ENCODE peak calls at places on chromosomes 13 and 19, in ten cellular contexts. One of them, this sample, is unnamed.

GRCh38 chr13:86831084-86831483 is 840.1 kb upstream of the SLITRK5 start:
- DNase-seq in pancreas: no peak
- DNase-seq in coronary artery: no peak
- DNase-seq in HCT116: no peak
- DNase-seq in cardiac fibroblast: no peak
- DNase-seq in choroid plexus epithelial cell: no peak
- DNase-seq in cardiac muscle cell: no peak
- DNase-seq in foreskin fibroblast: no peak
- DNase-seq in fibroblast of lung: no peak
- DNase-seq in CD8-positive, alpha-beta T cell: no peak
- DNase-seq in this sample: no peak

GRCh38 chr19:45805719-45806118 is 9.4 kb downstream of the RSPH6A start:
- DNase-seq in pancreas: no peak
- DNase-seq in coronary artery: no peak
- DNase-seq in HCT116: no peak
- DNase-seq in cardiac fibroblast: no peak
- DNase-seq in choroid plexus epithelial cell: no peak
- DNase-seq in cardiac muscle cell: no peak
- DNase-seq in foreskin fibroblast: no peak
- DNase-seq in fibroblast of lung: no peak
- DNase-seq in CD8-positive, alpha-beta T cell: no peak
- DNase-seq in this sample: no peak

GRCh38 chr19:49469828-49470614 is 4.0 kb upstream of the FLT3LG start:
- DNase-seq in pancreas: no peak
- DNase-seq in coronary artery: no peak
- DNase-seq in HCT116: no peak
- DNase-seq in cardiac fibroblast: no peak
- DNase-seq in choroid plexus epithelial cell: no peak
- DNase-seq in cardiac muscle cell: no peak
- DNase-seq in foreskin fibroblast: peak
- DNase-seq in fibroblast of lung: no peak
- DNase-seq in CD8-positive, alpha-beta T cell: peak
- DNase-seq in this sample: no peak

GRCh38 chr13:50677687-50678463 is 165.6 kb downstream of the DLEU7 start:
- DNase-seq in pancreas: no peak
- DNase-seq in coronary artery: no peak
- DNase-seq in HCT116: no peak
- DNase-seq in cardiac fibroblast: peak
- DNase-seq in choroid plexus epithelial cell: no peak
- DNase-seq in cardiac muscle cell: no peak
- DNase-seq in foreskin fibroblast: peak
- DNase-seq in fibroblast of lung: no peak
- DNase-seq in CD8-positive, alpha-beta T cell: no peak
- DNase-seq in this sample: no peak

GRCh38 chr13:30020726-30021312 is 170.4 kb upstream of the UBL3 start:
- DNase-seq in pancreas: no peak
- DNase-seq in coronary artery: no peak
- DNase-seq in HCT116: no peak
- DNase-seq in cardiac fibroblast: no peak
- DNase-seq in choroid plexus epithelial cell: no peak
- DNase-seq in cardiac muscle cell: peak
- DNase-seq in foreskin fibroblast: peak
- DNase-seq in fibroblast of lung: no peak
- DNase-seq in CD8-positive, alpha-beta T cell: no peak
- DNase-seq in this sample: no peak

GRCh38 chr13:76632388-76633044 is 253.7 kb downstream of the KCTD12 start:
- DNase-seq in pancreas: no peak
- DNase-seq in coronary artery: no peak
- DNase-seq in HCT116: no peak
- DNase-seq in cardiac fibroblast: no peak
- DNase-seq in choroid plexus epithelial cell: no peak
- DNase-seq in cardiac muscle cell: peak
- DNase-seq in foreskin fibroblast: no peak
- DNase-seq in fibroblast of lung: no peak
- DNase-seq in CD8-positive, alpha-beta T cell: no peak
- DNase-seq in this sample: no peak

GRCh38 chr13:63516124-63516523 is 2100.5 kb upstream of the PCDH20 start:
- DNase-seq in pancreas: no peak
- DNase-seq in coronary artery: no peak
- DNase-seq in HCT116: no peak
- DNase-seq in cardiac fibroblast: no peak
- DNase-seq in choroid plexus epithelial cell: peak
- DNase-seq in cardiac muscle cell: no peak
- DNase-seq in foreskin fibroblast: no peak
- DNase-seq in fibroblast of lung: peak
- DNase-seq in CD8-positive, alpha-beta T cell: no peak
- DNase-seq in this sample: no peak

GRCh38 chr13:23391752-23392151 is 41.8 kb downstream of the SACS start:
- DNase-seq in pancreas: no peak
- DNase-seq in coronary artery: no peak
- DNase-seq in HCT116: no peak
- DNase-seq in cardiac fibroblast: no peak
- DNase-seq in choroid plexus epithelial cell: no peak
- DNase-seq in cardiac muscle cell: no peak
- DNase-seq in foreskin fibroblast: peak
- DNase-seq in fibroblast of lung: no peak
- DNase-seq in CD8-positive, alpha-beta T cell: no peak
- DNase-seq in this sample: peak

GRCh38 chr13:48069573-48069972 is 25.3 kb downstream of the MED4 start:
- DNase-seq in pancreas: no peak
- DNase-seq in coronary artery: no peak
- DNase-seq in HCT116: no peak
- DNase-seq in cardiac fibroblast: no peak
- DNase-seq in choroid plexus epithelial cell: no peak
- DNase-seq in cardiac muscle cell: no peak
- DNase-seq in foreskin fibroblast: no peak
- DNase-seq in fibroblast of lung: no peak
- DNase-seq in CD8-positive, alpha-beta T cell: no peak
- DNase-seq in this sample: no peak

GRCh38 chr19:44762033-44762432 is 13.5 kb downstream of the BCL3 start:
- DNase-seq in pancreas: no peak
- DNase-seq in coronary artery: no peak
- DNase-seq in HCT116: no peak
- DNase-seq in cardiac fibroblast: no peak
- DNase-seq in choroid plexus epithelial cell: no peak
- DNase-seq in cardiac muscle cell: no peak
- DNase-seq in foreskin fibroblast: no peak
- DNase-seq in fibroblast of lung: no peak
- DNase-seq in CD8-positive, alpha-beta T cell: no peak
- DNase-seq in this sample: no peak

GRCh38 chr19:39377373-39378362 is 13.2 kb downstream of the PAF1 start:
- DNase-seq in pancreas: no peak
- DNase-seq in coronary artery: no peak
- DNase-seq in HCT116: no peak
- DNase-seq in cardiac fibroblast: no peak
- DNase-seq in choroid plexus epithelial cell: no peak
- DNase-seq in cardiac muscle cell: no peak
- DNase-seq in foreskin fibroblast: no peak
- DNase-seq in fibroblast of lung: no peak
- DNase-seq in CD8-positive, alpha-beta T cell: no peak
- DNase-seq in this sample: no peak

GRCh38 chr19:9883231-9883758 is 48.2 kb downstream of the PIN1 start:
- DNase-seq in pancreas: no peak
- DNase-seq in coronary artery: no peak
- DNase-seq in HCT116: peak
- DNase-seq in cardiac fibroblast: no peak
- DNase-seq in choroid plexus epithelial cell: no peak
- DNase-seq in cardiac muscle cell: no peak
- DNase-seq in foreskin fibroblast: no peak
- DNase-seq in fibroblast of lung: no peak
- DNase-seq in CD8-positive, alpha-beta T cell: no peak
- DNase-seq in this sample: no peak

GRCh38 chr19:5153601-5154128 is 184.8 kb downstream of the KDM4B start:
- DNase-seq in pancreas: no peak
- DNase-seq in coronary artery: peak
- DNase-seq in HCT116: no peak
- DNase-seq in cardiac fibroblast: no peak
- DNase-seq in choroid plexus epithelial cell: no peak
- DNase-seq in cardiac muscle cell: no peak
- DNase-seq in foreskin fibroblast: no peak
- DNase-seq in fibroblast of lung: no peak
- DNase-seq in CD8-positive, alpha-beta T cell: no peak
- DNase-seq in this sample: no peak

GRCh38 chr19:12994701-12995595 is at the start of gene NFIX:
- DNase-seq in pancreas: peak
- DNase-seq in coronary artery: peak
- DNase-seq in HCT116: no peak
- DNase-seq in cardiac fibroblast: peak
- DNase-seq in choroid plexus epithelial cell: peak
- DNase-seq in cardiac muscle cell: peak
- DNase-seq in foreskin fibroblast: peak
- DNase-seq in fibroblast of lung: peak
- DNase-seq in CD8-positive, alpha-beta T cell: no peak
- DNase-seq in this sample: no peak

GRCh38 chr19:4744451-4745170 is 21.0 kb upstream of the DPP9 start:
- DNase-seq in pancreas: no peak
- DNase-seq in coronary artery: no peak
- DNase-seq in HCT116: no peak
- DNase-seq in cardiac fibroblast: peak
- DNase-seq in choroid plexus epithelial cell: peak
- DNase-seq in cardiac muscle cell: no peak
- DNase-seq in foreskin fibroblast: peak
- DNase-seq in fibroblast of lung: peak
- DNase-seq in CD8-positive, alpha-beta T cell: no peak
- DNase-seq in this sample: peak

GRCh38 chr19:42219812-42220750 is at the start of gene ZNF526:
- DNase-seq in pancreas: peak
- DNase-seq in coronary artery: peak
- DNase-seq in HCT116: peak
- DNase-seq in cardiac fibroblast: peak
- DNase-seq in choroid plexus epithelial cell: peak
- DNase-seq in cardiac muscle cell: peak
- DNase-seq in foreskin fibroblast: peak
- DNase-seq in fibroblast of lung: peak
- DNase-seq in CD8-positive, alpha-beta T cell: peak
- DNase-seq in this sample: peak
- TF ChIP-seq CTCF in pancreas: no peak
- TF ChIP-seq CTCF in coronary artery: no peak
- TF ChIP-seq CTCF in HCT116: no peak
- TF ChIP-seq CTCF in cardiac fibroblast: no peak
- TF ChIP-seq CTCF in choroid plexus epithelial cell: no peak
- TF ChIP-seq CTCF in cardiac muscle cell: no peak
- TF ChIP-seq CTCF in foreskin fibroblast: no peak
- TF ChIP-seq CTCF in fibroblast of lung: no peak
- TF ChIP-seq CTCF in CD8-positive, alpha-beta T cell: no peak
- TF ChIP-seq CTCF in this sample: no peak

DNA sequence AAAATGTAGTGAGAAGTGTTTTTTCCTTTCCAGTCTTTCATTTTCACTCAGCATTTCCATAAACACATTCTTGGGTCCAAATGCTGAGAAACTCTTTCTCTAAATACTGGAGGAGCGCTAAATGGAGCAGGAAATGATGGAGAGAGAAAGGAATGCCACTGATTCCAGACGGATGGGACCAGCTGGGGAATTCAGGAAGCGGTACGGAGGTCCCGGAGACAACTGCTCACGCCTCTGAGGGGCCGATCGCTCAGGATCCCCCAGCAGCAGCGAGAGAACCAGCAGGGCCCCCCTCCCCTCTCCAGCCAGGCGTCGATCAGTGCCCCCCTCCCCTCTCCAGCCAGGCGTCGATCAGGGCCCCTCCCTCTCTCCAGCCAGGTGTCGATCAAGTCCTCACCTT is 13.2 kb downstream of the RASA3 start:
- DNase-seq in pancreas: no peak
- DNase-seq in coronary artery: no peak
- DNase-seq in HCT116: no peak
- DNase-seq in cardiac fibroblast: peak
- DNase-seq in choroid plexus epithelial cell: peak
- DNase-seq in cardiac muscle cell: peak
- DNase-seq in foreskin fibroblast: peak
- DNase-seq in fibroblast of lung: peak
- DNase-seq in CD8-positive, alpha-beta T cell: no peak
- DNase-seq in this sample: no peak
- H3K4me3 ChIP-seq in pancreas: no peak
- H3K4me3 ChIP-seq in coronary artery: peak
- H3K4me3 ChIP-seq in HCT116: peak
- H3K4me3 ChIP-seq in cardiac fibroblast: peak
- H3K4me3 ChIP-seq in choroid plexus epithelial cell: peak
- H3K4me3 ChIP-seq in cardiac muscle cell: no peak
- H3K4me3 ChIP-seq in foreskin fibroblast: peak
- H3K4me3 ChIP-seq in fibroblast of lung: peak
- H3K4me3 ChIP-seq in CD8-positive, alpha-beta T cell: peak
- H3K4me3 ChIP-seq in this sample: peak

DNA sequence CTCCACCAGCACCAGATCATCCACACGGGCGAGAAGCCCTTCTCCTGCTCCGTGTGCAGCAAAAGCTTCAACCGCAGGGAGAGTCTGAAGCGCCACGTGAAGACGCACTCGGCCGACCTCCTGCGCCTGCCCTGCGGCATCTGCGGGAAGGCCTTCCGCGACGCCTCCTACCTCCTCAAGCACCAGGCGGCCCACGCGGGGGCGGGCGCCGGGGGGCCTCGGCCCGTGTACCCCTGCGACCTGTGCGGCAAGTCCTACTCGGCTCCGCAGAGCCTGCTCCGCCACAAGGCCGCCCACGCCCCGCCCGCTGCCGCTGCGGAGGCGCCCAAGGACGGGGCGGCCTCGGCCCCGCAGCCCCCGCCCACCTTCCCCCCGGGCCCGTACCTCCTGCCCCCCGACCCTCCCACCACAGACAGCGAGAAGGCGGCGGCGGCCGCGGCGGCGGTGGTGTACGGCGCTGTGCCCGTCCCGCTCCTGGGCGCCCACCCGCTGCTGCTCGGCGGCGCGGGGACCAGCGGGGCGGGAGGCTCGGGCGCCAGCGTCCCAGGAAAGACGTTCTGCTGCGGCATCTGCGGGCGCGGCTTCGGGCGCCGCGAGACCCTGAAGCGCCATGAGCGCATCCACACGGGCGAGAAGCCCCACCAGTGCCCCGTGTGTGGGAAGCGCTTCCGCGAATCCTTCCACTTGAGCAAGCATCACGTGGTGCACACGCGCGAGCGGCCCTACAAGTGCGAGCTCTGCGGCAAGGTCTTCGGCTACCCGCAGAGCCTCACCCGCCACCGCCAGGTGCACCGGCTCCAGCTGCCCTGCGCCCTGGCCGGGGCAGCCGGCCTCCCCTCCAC is 9.4 kb downstream of the ZNF784 start:
- DNase-seq in pancreas: no peak
- DNase-seq in coronary artery: no peak
- DNase-seq in HCT116: no peak
- DNase-seq in cardiac fibroblast: no peak
- DNase-seq in choroid plexus epithelial cell: no peak
- DNase-seq in cardiac muscle cell: no peak
- DNase-seq in foreskin fibroblast: no peak
- DNase-seq in fibroblast of lung: no peak
- DNase-seq in CD8-positive, alpha-beta T cell: no peak
- DNase-seq in this sample: no peak
- TF ChIP-seq CTCF in pancreas: no peak
- TF ChIP-seq CTCF in coronary artery: no peak
- TF ChIP-seq CTCF in HCT116: no peak
- TF ChIP-seq CTCF in cardiac fibroblast: no peak
- TF ChIP-seq CTCF in choroid plexus epithelial cell: no peak
- TF ChIP-seq CTCF in cardiac muscle cell: no peak
- TF ChIP-seq CTCF in foreskin fibroblast: no peak
- TF ChIP-seq CTCF in fibroblast of lung: no peak
- TF ChIP-seq CTCF in CD8-positive, alpha-beta T cell: no peak
- TF ChIP-seq CTCF in this sample: no peak

DNA sequence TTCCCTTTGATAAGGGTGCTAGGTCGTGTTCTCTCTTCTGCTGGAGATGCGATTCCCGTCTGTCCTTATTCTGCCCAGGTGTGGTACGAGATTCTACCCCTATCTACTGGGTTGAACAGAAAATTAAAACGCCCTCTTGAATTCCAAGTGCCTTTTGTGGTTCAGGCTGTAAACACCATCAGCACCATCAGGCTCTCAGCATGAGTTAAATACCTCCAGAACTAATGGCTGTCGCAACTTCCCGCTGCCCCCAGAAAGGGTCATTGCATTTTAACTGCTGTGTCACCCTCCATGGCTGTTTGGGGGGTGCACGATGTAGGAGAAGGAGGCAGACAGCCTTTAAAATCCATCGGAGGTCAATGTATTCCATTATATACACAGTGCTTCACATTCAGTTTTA is 177.4 kb downstream of the OXGR1 start:
- DNase-seq in pancreas: no peak
- DNase-seq in coronary artery: no peak
- DNase-seq in HCT116: no peak
- DNase-seq in cardiac fibroblast: no peak
- DNase-seq in choroid plexus epithelial cell: no peak
- DNase-seq in cardiac muscle cell: no peak
- DNase-seq in foreskin fibroblast: peak
- DNase-seq in fibroblast of lung: no peak
- DNase-seq in CD8-positive, alpha-beta T cell: no peak
- DNase-seq in this sample: no peak
- H3K4me3 ChIP-seq in pancreas: no peak
- H3K4me3 ChIP-seq in coronary artery: no peak
- H3K4me3 ChIP-seq in HCT116: no peak
- H3K4me3 ChIP-seq in cardiac fibroblast: no peak
- H3K4me3 ChIP-seq in choroid plexus epithelial cell: no peak
- H3K4me3 ChIP-seq in cardiac muscle cell: no peak
- H3K4me3 ChIP-seq in foreskin fibroblast: no peak
- H3K4me3 ChIP-seq in fibroblast of lung: no peak
- H3K4me3 ChIP-seq in CD8-positive, alpha-beta T cell: no peak
- H3K4me3 ChIP-seq in this sample: no peak